ENCODE peak calls at places on chromosomes 7 and 10, in seven cellular contexts. F, M, G, X, D, V and E are unnamed samples.

GRCh38 chr7:106068986-106069385 is 43.1 kb downstream of the SYPL1 start:
- DNase-seq in F (peak; percentile 86), M (no peak), G (no peak), X (no peak), D (no peak), V (no peak), E (no peak)

GRCh38 chr7:85890244-85890811 is 703.5 kb upstream of the SEMA3D start:
- DNase-seq in F (peak; percentile 69), M (no peak), G (peak; percentile 10), X (no peak), D (no peak), V (no peak), E (no peak)

GRCh38 chr7:116706668-116707126 is 34.7 kb downstream of the MET start:
- DNase-seq in F (peak; percentile 84), M (no peak), G (peak; percentile 62), X (no peak), D (no peak), V (no peak), E (no peak)

GRCh38 chr7:1156782-1157535 is 3.0 kb downstream of the ZFAND2A start:
- DNase-seq in F (peak; percentile 73), M (no peak), G (peak; percentile 71), X (peak; percentile 57), D (no peak), V (no peak), E (no peak)

GRCh38 chr10:112778579-112778978 is 171.5 kb upstream of the TCF7L2 start:
- DNase-seq in F (no peak), M (no peak), G (no peak), X (no peak), D (no peak), V (no peak), E (no peak)

GRCh38 chr7:140774371-140774770 is 77.9 kb downstream of the NDUFB2 start:
- DNase-seq in F (no peak), M (no peak), G (no peak), X (no peak), D (no peak), V (no peak), E (no peak)

GRCh38 chr7:155792315-155792960 is 19.8 kb downstream of the SHH start:
- DNase-seq in F (no peak), M (no peak), G (no peak), X (no peak), D (no peak), V (no peak), E (no peak)

GRCh38 chr7:77269360-77270075 is 69.9 kb upstream of the FGL2 start:
- DNase-seq in F (no peak), M (peak; percentile 46), G (no peak), X (no peak), D (no peak), V (no peak), E (no peak)

GRCh38 chr7:107946451-107946850 is 55.5 kb downstream of the DLD start:
- DNase-seq in F (peak; percentile 68), M (no peak), G (no peak), X (no peak), D (no peak), V (no peak), E (no peak)

GRCh38 chr7:50953303-50953702 is 170.6 kb upstream of the GRB10 start:
- DNase-seq in F (peak; percentile 11), M (no peak), G (no peak), X (no peak), D (no peak), V (no peak), E (no peak)

GRCh38 chr10:34433241-34434076 is 381.6 kb downstream of the PARD3 start:
- DNase-seq in F (peak; percentile 69), M (no peak), G (no peak), X (no peak), D (no peak), V (no peak), E (no peak)

GRCh38 chr7:22864301-22864700 is 41.7 kb upstream of the TOMM7 start:
- DNase-seq in F (peak; percentile 69), M (no peak), G (no peak), X (no peak), D (no peak), V (no peak), E (no peak)

GRCh38 chr7:116101709-116102108 is 71.1 kb upstream of the TFEC start:
- DNase-seq in F (peak; percentile 83), M (no peak), G (no peak), X (no peak), D (no peak), V (no peak), E (no peak)

DNA sequence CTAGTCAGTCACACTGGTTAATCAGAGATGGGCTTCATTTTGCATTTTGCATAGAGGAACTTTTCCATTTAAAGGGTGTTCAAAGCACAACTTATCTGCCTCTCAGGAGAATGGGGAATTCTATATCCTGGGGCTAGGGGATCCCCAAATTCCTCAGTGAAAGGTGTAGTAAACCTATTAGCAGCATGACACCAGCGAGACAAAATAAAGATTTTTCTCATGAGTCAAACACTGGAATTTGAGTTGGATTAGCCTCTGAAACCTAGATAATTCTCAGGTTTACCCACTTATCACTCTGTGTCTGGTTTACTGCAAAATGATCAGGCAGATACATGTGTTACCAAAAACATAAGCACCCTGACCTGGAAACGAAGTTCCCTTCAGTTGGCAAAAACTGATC is 2.1 kb downstream of the AFAP1L2 start:
- DNase-seq in F (no peak), M (no peak), G (no peak), X (no peak), D (no peak), V (no peak), E (no peak)
- H3K4me1 ChIP-seq in F (no peaks in the 10 kb centered on the region), M (peaks cover 23% of the 10 kb centered on the region), G (peaks cover 47% of the 10 kb centered on the region), X (peaks cover 46% of the 10 kb centered on the region), D (peaks cover 13% of the 10 kb centered on the region), V (no peaks in the 10 kb centered on the region), E (no peaks in the 10 kb centered on the region)

DNA sequence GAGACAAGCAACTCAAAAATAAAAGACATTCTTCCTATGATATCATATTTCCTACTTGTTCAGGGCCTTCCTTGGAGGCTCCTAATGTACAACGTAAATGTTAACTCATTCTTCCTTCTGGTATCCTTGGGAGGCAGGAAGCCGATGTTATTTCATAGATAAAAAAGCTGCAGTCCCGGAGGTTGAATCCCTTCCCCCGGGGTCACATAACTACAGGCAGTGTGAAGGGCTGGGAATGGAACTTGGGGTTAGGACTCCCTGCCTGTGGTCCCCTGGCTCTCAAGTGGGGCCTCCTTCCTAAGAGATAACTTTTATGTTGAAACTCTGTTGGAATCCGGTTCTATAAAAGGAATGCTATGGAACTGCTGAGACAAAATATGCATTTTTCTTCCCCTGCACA is 14.9 kb upstream of the CCDC3 start:
- DNase-seq in F (no peak), M (no peak), G (no peak), X (no peak), D (no peak), V (no peak), E (no peak)
- H3K27ac ChIP-seq in F (no peak overlapping the region), M (no peak overlapping the region), G (no peak overlapping the region), X (no peak overlapping the region), D (no peak overlapping the region), V (no peak overlapping the region), E (no peak overlapping the region)

DNA sequence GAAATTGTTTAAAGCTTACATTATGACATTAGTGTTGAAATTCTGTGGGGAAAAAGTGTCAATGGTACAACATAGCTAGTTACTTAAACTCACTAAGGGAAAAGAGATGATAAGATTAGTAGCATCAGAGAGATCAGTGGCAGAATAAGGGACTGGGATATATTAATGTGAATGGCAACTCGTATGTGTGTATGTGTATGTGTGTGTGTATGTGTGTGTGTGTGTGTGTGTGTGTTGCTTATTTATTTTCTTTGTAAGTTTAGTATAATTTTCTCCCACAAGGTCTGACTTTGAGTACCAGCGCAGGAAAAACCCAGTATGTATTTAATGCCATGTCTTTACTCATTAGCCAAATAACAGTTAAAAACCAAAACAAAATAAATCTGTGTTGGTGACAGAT is 256.1 kb downstream of the ARHGAP21 start:
- DNase-seq in F (no peak), M (no peak), G (no peak), X (no peak), D (no peak), V (no peak), E (no peak)
- H3K4me1 ChIP-seq in F (peaks cover 60% of the 10 kb centered on the region), M (peaks cover 3% of the 10 kb centered on the region), G (peaks cover 18% of the 10 kb centered on the region), X (peaks cover 67% of the 10 kb centered on the region), D (peaks cover 38% of the 10 kb centered on the region), V (no peaks in the 10 kb centered on the region), E (no peaks in the 10 kb centered on the region)

DNA sequence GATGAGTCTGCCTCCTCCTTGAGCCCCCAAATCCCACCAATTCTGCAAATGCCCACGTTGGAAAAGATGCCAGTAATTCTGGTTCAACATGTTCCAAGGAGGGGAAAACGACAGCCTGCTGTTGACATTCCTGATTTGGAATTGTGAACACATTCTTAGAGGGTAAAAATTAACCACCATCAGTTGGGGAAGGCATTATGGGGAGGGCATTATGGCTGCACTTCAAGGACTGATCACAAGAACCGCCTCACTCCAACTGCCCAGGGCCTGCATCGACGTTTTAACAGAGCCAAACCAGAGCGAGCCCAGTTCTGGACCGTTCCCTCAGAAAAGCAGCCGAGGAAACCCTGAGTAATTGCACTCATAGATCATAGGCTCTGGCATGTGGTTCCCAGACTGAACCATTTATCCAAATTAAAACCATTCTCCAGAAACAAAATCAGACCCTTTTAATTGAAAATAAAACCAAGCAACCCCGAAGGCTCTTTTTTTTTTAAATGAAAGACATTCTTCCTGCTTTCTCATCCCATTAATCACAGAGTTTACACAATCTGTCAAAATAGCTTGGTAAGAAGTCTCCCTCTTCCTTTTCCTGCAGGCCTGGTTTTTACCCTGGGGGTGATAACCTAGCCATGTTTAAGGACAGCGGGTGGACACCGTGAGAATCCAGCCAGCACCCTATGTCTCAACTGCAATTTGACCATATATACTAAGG is 8.0 kb downstream of the TNS3 start:
- DNase-seq in F (peak; percentile 93), M (no peak), G (no peak), X (peak; percentile 71), D (no peak), V (no peak), E (no peak)
- H3K27ac ChIP-seq in F (peak overlapping the region; percentile 92), M (no peak overlapping the region), G (peak overlapping the region; percentile 99), X (peak overlapping the region; percentile 94), D (peak overlapping the region; percentile 90), V (no peak overlapping the region), E (no peak overlapping the region)

DNA sequence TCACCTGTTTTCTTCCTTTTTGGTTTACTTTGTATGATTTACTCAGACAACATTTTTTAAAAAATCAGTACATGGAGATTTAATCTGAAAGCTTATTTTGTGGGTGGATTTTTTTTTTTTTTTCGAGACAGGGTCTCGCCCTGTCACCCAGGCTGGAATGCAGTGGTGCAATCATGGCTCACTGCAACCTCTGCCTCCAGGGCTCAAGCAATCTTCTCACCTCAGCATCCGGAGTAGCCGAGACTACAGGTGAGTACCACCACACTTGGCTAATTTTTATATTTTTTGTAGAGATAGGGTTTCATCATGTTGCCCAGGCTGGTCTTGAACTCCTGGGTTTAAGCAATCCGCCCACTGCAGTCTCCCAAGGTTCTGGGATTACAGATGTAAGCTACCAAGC is 2.5 kb downstream of the GSTO1 start:
- DNase-seq in F (no peak), M (no peak), G (no peak), X (no peak), D (no peak), V (no peak), E (no peak)
- H3K4me1 ChIP-seq in F (peaks cover 62% of the 10 kb centered on the region), M (peaks cover 4% of the 10 kb centered on the region), G (peaks cover 40% of the 10 kb centered on the region), X (peaks cover 78% of the 10 kb centered on the region), D (peaks cover 65% of the 10 kb centered on the region), V (peaks cover 11% of the 10 kb centered on the region), E (peaks cover 21% of the 10 kb centered on the region)

GRCh38 chr10:44968887-44969400 is 9.3 kb downstream of the RASSF4 start:
- DNase-seq in F (no peak), M (no peak), G (no peak), X (no peak), D (no peak), V (no peak), E (no peak)
- H3K27ac ChIP-seq in F (no peak overlapping the region), M (no peak overlapping the region), G (no peak overlapping the region), X (peak overlapping the region; percentile 44), D (no peak overlapping the region), V (no peak overlapping the region), E (no peak overlapping the region)

GRCh38 chr10:86521620-86522384 is at the start of gene WAPL:
- DNase-seq in F (peak; percentile 99), M (peak; percentile 97), G (peak; percentile 95), X (peak; percentile 97), D (peak; percentile 99), V (peak; percentile 94), E (peak; percentile 91)
- H3K4me1 ChIP-seq in F (peaks cover 31% of the 10 kb centered on the region), M (peaks cover 4% of the 10 kb centered on the region), G (peaks cover 40% of the 10 kb centered on the region), X (peaks cover 64% of the 10 kb centered on the region), D (peaks cover 43% of the 10 kb centered on the region), V (peaks cover 2% of the 10 kb centered on the region), E (peaks cover 29% of the 10 kb centered on the region)